ENCODE peak calls at places on chromosomes 6 and 20, in ten cellular contexts. N is fibroblast of pulmonary artery, W is hepatocyte, S is ascending aorta, C is cardiac muscle cell, E is Panc1, J is neural progenitor cell, H is thoracic aorta, Q is pancreas, R is left ventricle myocardium inferior. D is an unnamed sample.
A peak's percentile ranks its signal among the peaks of the same experiment; 100 is the strongest.

GRCh38 chr6:47256361-47256760 is 53.3 kb downstream of the TNFRSF21 start:
- DNase-seq in R (no peak), J (no peak), N (peak; percentile 43), H (no peak), Q (no peak), S (no peak), E (no peak), C (no peak), W (no peak), D (no peak)

GRCh38 chr20:37888641-37889040 is 14.3 kb upstream of the VSTM2L start:
- DNase-seq in S (no peak), E (no peak), Q (no peak), R (no peak), C (no peak), W (no peak), H (no peak), N (no peak), J (no peak), D (no peak)

GRCh38 chr20:49186535-49187329 is 1.4 kb downstream of the STAU1 start:
- DNase-seq in R (peak; percentile 29), Q (peak; percentile 76), W (peak; percentile 81), E (peak; percentile 28), H (peak; percentile 8), N (peak; percentile 62), C (peak; percentile 68), J (peak; percentile 49), S (no peak), D (peak; percentile 76)

GRCh38 chr6:29705389-29706231 is 17.6 kb upstream of the HLA-F start:
- DNase-seq in N (peak; percentile 69), C (peak; percentile 69), E (no peak), Q (no peak), W (peak; percentile 72), S (no peak), R (no peak), H (no peak), J (peak; percentile 58), D (peak; percentile 71)

GRCh38 chr6:125375841-125376240 is 74.1 kb upstream of the HDDC2 start:
- DNase-seq in N (peak; percentile 27), Q (no peak), S (no peak), H (no peak), W (no peak), R (no peak), C (no peak), J (no peak), E (no peak), D (peak; percentile 72)

GRCh38 chr6:23213651-23214050 is 644.3 kb downstream of the HDGFL1 start:
- DNase-seq in Q (no peak), R (no peak), H (no peak), E (no peak), C (no peak), N (no peak), W (no peak), S (no peak), J (no peak), D (peak; percentile 17)

GRCh38 chr20:38395165-38395564 is 40.0 kb downstream of the SNHG17 start:
- DNase-seq in H (no peak), C (no peak), E (no peak), J (no peak), Q (no peak), S (no peak), R (no peak), N (peak; percentile 34), W (no peak), D (peak; percentile 41)

GRCh38 chr20:9578584-9578983 is 64.2 kb downstream of the LAMP5 start:
- DNase-seq in N (no peak), J (no peak), R (no peak), C (no peak), Q (no peak), W (no peak), H (no peak), S (no peak), E (no peak), D (no peak)

GRCh38 chr6:76351275-76351674 is 278.8 kb upstream of the IMPG1 start:
- DNase-seq in Q (peak; percentile 27), H (no peak), R (no peak), N (no peak), W (peak; percentile 32), C (peak; percentile 61), S (no peak), J (peak; percentile 58), E (no peak), D (no peak)

GRCh38 chr6:31158863-31159855 is 770 bp downstream of the TCF19 start:
- DNase-seq in Q (no peak), R (no peak), H (no peak), S (no peak), J (peak; percentile 46), C (no peak), E (no peak), W (no peak), N (no peak), D (no peak)

GRCh38 chr6:44699082-44699481 is 311.6 kb downstream of the CDC5L start:
- DNase-seq in S (no peak), R (no peak), C (no peak), W (no peak), N (no peak), Q (no peak), J (no peak), H (no peak), E (no peak), D (no peak)

DNA sequence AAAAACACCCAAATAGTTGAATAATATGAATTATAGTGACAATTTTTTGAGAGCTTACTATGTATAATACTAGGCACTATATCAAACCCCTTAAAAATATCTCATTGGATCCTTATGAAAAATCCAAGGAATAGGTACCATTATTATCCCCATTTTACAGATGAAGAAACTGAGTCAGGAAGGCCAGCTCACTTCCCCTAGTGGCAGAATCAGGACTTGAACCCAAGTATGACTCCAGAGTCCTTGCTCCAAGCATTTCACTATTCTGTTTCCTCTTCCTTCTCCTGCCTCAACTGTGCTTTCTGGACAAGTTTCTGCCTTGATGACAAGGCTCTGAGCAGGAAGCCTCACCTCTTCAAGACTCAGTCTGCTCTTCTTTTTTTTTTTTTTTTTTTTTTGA is 10.8 kb upstream of the PARD6B start:
- DNase-seq in H (no peak), J (no peak), E (no peak), R (no peak), C (no peak), N (no peak), S (no peak), W (no peak), Q (no peak), D (no peak)
- TF ChIP-seq CTCF in H (no peak), J (no peak), E (no peak), R (no peak), C (no peak), N (no peak), S (no peak), W (no peak), Q (no peak), D (no peak)

GRCh38 chr6:67812693-67813092 is 822.4 kb upstream of the ADGRB3 start:
- DNase-seq in W (no peak), H (no peak), N (no peak), C (no peak), Q (no peak), J (no peak), S (no peak), R (no peak), E (no peak), D (no peak)

GRCh38 chr6:67815623-67816022 is 819.5 kb upstream of the ADGRB3 start:
- DNase-seq in C (no peak), R (no peak), S (no peak), H (no peak), E (no peak), Q (no peak), J (no peak), W (no peak), N (no peak), D (no peak)

GRCh38 chr6:67814262-67814661 is 820.8 kb upstream of the ADGRB3 start:
- DNase-seq in S (no peak), J (no peak), E (no peak), Q (no peak), R (no peak), W (no peak), C (no peak), N (no peak), H (no peak), D (no peak)

DNA sequence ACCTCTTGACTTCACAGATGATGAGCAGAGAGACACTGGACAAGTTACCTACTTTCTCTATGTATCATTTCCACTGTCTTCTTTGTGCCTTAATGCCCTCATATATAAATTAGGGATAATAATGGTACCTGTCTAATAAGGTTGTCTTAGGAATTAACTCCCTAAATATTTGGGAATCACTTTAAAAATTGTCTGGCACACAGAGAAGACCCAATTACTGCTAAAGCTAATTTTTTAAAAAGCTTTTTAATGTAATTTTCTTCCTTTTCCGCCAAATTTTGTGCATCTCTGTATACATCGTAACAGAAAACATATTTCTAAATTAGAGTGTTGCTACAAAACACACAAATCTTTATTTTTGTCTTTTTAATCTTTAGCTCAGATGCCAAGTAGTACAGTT is 816.8 kb upstream of the ADGRB3 start:
- DNase-seq in N (no peak), Q (no peak), W (no peak), J (no peak), C (no peak), H (no peak), E (no peak), R (no peak), S (no peak), D (no peak)
- H3K4me3 ChIP-seq in N (no peak overlapping the region), Q (no peak overlapping the region), W (no peak overlapping the region), J (no peak overlapping the region), C (no peak overlapping the region), H (no peak overlapping the region), E (no peak overlapping the region), R (no peak overlapping the region), S (no peak overlapping the region), D (no peak overlapping the region)

GRCh38 chr20:57335392-57335791 is 5.8 kb downstream of the SPO11 start:
- DNase-seq in N (no peak), E (no peak), C (no peak), S (no peak), Q (no peak), W (no peak), H (no peak), J (no peak), R (no peak), D (peak; percentile 23)
- TF ChIP-seq CTCF in N (no peak), E (peak; percentile 29), C (no peak), S (no peak), Q (no peak), W (peak; percentile 55), H (no peak), J (peak; percentile 32), R (no peak), D (peak; percentile 16)

GRCh38 chr6:89826029-89826528 is 3.6 kb upstream of the CASP8AP2 start:
- DNase-seq in H (no peak), S (no peak), N (peak; percentile 53), J (no peak), R (no peak), W (no peak), E (no peak), C (no peak), Q (no peak), D (peak; percentile 77)

GRCh38 chr6:89834884-89835792 is 5.5 kb downstream of the CASP8AP2 start:
- DNase-seq in S (no peak), N (no peak), E (no peak), W (no peak), C (no peak), H (no peak), J (no peak), Q (no peak), R (no peak), D (peak; percentile 12)

GRCh38 chr6:89828988-89829590 is 591 bp upstream of the CASP8AP2 start:
- DNase-seq in E (no peak), H (no peak), W (no peak), S (no peak), J (peak; percentile 9), Q (peak; percentile 22), N (no peak), C (no peak), R (no peak), D (no peak)

GRCh38 chr6:89830385-89830809 is 717 bp downstream of the CASP8AP2 start:
- DNase-seq in Q (no peak), R (no peak), J (peak; percentile 20), E (no peak), C (no peak), S (no peak), H (no peak), N (no peak), W (no peak), D (no peak)

GRCh38 chr6:89829591-89830384 is at the start of gene CASP8AP2:
- DNase-seq in J (peak; percentile 99), N (peak; percentile 99), H (peak; percentile 93), W (peak; percentile 99), E (peak; percentile 97), C (peak; percentile 98), Q (peak; percentile 96), R (peak; percentile 93), S (peak; percentile 90), D (peak; percentile 99)
- H3K4me3 ChIP-seq in J (peak within 1 kb of the TSS; percentile 74), N (peak within 1 kb of the TSS; percentile 95), H (peak within 1 kb of the TSS; percentile 88), W (peak within 1 kb of the TSS; percentile 37), E (peak within 1 kb of the TSS; percentile 81), C (peak within 1 kb of the TSS; percentile 57), Q (peak within 1 kb of the TSS; percentile 86), R (peak within 1 kb of the TSS; percentile 99), S (peak within 1 kb of the TSS; percentile 73), D (peak within 1 kb of the TSS; percentile 79)